ENCODE peak calls at places on chromosomes 1 and 21, in four cellular contexts. E, S, J and Y are unnamed samples.

GRCh38 chr1:7632126-7632525 is 139.0 kb upstream of the VAMP3 start:
- DNase-seq in E (no peak), S (no peak), J (no peak), Y (no peak)

GRCh38 chr1:176183618-176184017 is 23.5 kb downstream of the COP1 start:
- DNase-seq in E (no peak), S (no peak), J (no peak), Y (no peak)

GRCh38 chr1:27872802-27873665 is 690 bp downstream of the THEMIS2 start:
- DNase-seq in E (peak; percentile 65), S (no peak), J (no peak), Y (peak; percentile 30)

GRCh38 chr1:68120136-68120791 is 69.8 kb upstream of the DIRAS3 start:
- DNase-seq in E (peak; percentile 66), S (peak; percentile 24), J (peak; percentile 60), Y (peak; percentile 77)

GRCh38 chr1:93251966-93252365 is 71.4 kb downstream of the CCDC18 start:
- DNase-seq in E (no peak), S (no peak), J (no peak), Y (no peak)

GRCh38 chr21:27734146-27734545 is 767.3 kb upstream of the ADAMTS5 start:
- DNase-seq in E (no peak), S (no peak), J (no peak), Y (no peak)

GRCh38 chr1:112296908-112297307 is 99.1 kb upstream of the CTTNBP2NL start:
- DNase-seq in E (no peak), S (no peak), J (no peak), Y (no peak)

GRCh38 chr1:94327001-94327685 is 89.8 kb upstream of the ARHGAP29 start:
- DNase-seq in E (no peak), S (no peak), J (no peak), Y (peak; percentile 45)

GRCh38 chr1:155968670-155969069 is 9.7 kb downstream of the ARHGEF2 start:
- DNase-seq in E (no peak), S (no peak), J (no peak), Y (no peak)

GRCh38 chr1:165632491-165632890 is 1.5 kb downstream of the MGST3 start:
- DNase-seq in E (no peak), S (no peak), J (no peak), Y (no peak)

GRCh38 chr1:15748690-15749398 is 6.5 kb downstream of the TMEM82 start:
- DNase-seq in E (no peak), S (no peak), J (no peak), Y (no peak)

GRCh38 chr1:116306837-116307442 is 66.1 kb upstream of the ATP1A1 start:
- DNase-seq in E (no peak), S (no peak), J (peak; percentile 52), Y (no peak)

GRCh38 chr1:185265314-185265713 is 51.7 kb downstream of the IVNS1ABP start:
- DNase-seq in E (no peak), S (no peak), J (no peak), Y (no peak)

GRCh38 chr1:60874703-60875102 is 207.7 kb upstream of the NFIA start:
- DNase-seq in E (no peak), S (no peak), J (no peak), Y (no peak)

GRCh38 chr1:201395936-201396335 is 3.2 kb downstream of the LAD1 start:
- DNase-seq in E (no peak), S (no peak), J (no peak), Y (no peak)

GRCh38 chr1:228365321-228366061 is 41.1 kb downstream of the TRIM11 start:
- DNase-seq in E (no peak), S (no peak), J (no peak), Y (no peak)

GRCh38 chr1:196608401-196609113 is at the start of gene KCNT2:
- DNase-seq in E (peak; percentile 13), S (no peak), J (no peak), Y (peak; percentile 79)

GRCh38 chr1:31483012-31483946 is 70.3 kb downstream of the SERINC2 start:
- DNase-seq in E (no peak), S (peak; percentile 58), J (no peak), Y (no peak)

GRCh38 chr1:15154480-15155036 is 1.0 kb downstream of the TMEM51 start:
- DNase-seq in E (peak; percentile 63), S (no peak), J (no peak), Y (peak; percentile 30)

GRCh38 chr1:231240531-231240882 is 505 bp upstream of the GNPAT start:
- DNase-seq in E (no peak), S (no peak), J (no peak), Y (peak; percentile 34)

GRCh38 chr1:74470936-74471335 is 41.5 kb downstream of the LRRC53 start:
- DNase-seq in E (no peak), S (no peak), J (no peak), Y (no peak)

GRCh38 chr1:173258484-173259264 is 51.5 kb upstream of the TNFSF4 start:
- DNase-seq in E (no peak), S (no peak), J (no peak), Y (no peak)

GRCh38 chr1:213389061-213389581 is 338.1 kb downstream of the RPS6KC1 start:
- DNase-seq in E (no peak), S (no peak), J (no peak), Y (no peak)

GRCh38 chr1:154433161-154433681 is 28.1 kb downstream of the IL6R start:
- DNase-seq in E (no peak), S (no peak), J (no peak), Y (no peak)

GRCh38 chr1:107479865-107480264 is 339.0 kb downstream of the NTNG1 start:
- DNase-seq in E (no peak), S (no peak), J (no peak), Y (no peak)

GRCh38 chr1:15418811-15419515 is 9.3 kb downstream of the EFHD2 start:
- DNase-seq in E (no peak), S (no peak), J (no peak), Y (no peak)

GRCh38 chr1:27536767-27537166 is 46.8 kb upstream of the WASF2 start:
- DNase-seq in E (no peak), S (no peak), J (no peak), Y (peak; percentile 53)

GRCh38 chr1:150537732-150538684 is 11.2 kb upstream of the ADAMTSL4 start:
- DNase-seq in E (no peak), S (no peak), J (no peak), Y (no peak)

GRCh38 chr1:207194197-207194596 is 90.2 kb downstream of the C4BPA start:
- DNase-seq in E (no peak), S (no peak), J (no peak), Y (no peak)

GRCh38 chr1:165827199-165828102 is at the start of gene UCK2:
- DNase-seq in E (peak; percentile 89), S (no peak), J (peak; percentile 71), Y (peak; percentile 89)

GRCh38 chr1:164821648-164822047 is 262.7 kb downstream of the PBX1 start:
- DNase-seq in E (no peak), S (no peak), J (no peak), Y (no peak)

GRCh38 chr21:17128132-17128531 is 384.7 kb upstream of the CXADR start:
- DNase-seq in E (no peak), S (no peak), J (no peak), Y (no peak)

GRCh38 chr1:24501371-24502167 is 1.1 kb upstream of the RCAN3 start:
- DNase-seq in E (no peak), S (no peak), J (no peak), Y (no peak)
- TF ChIP-seq SP1 in E (no peak), S (no peak), J (no peak), Y (no peak)

DNA sequence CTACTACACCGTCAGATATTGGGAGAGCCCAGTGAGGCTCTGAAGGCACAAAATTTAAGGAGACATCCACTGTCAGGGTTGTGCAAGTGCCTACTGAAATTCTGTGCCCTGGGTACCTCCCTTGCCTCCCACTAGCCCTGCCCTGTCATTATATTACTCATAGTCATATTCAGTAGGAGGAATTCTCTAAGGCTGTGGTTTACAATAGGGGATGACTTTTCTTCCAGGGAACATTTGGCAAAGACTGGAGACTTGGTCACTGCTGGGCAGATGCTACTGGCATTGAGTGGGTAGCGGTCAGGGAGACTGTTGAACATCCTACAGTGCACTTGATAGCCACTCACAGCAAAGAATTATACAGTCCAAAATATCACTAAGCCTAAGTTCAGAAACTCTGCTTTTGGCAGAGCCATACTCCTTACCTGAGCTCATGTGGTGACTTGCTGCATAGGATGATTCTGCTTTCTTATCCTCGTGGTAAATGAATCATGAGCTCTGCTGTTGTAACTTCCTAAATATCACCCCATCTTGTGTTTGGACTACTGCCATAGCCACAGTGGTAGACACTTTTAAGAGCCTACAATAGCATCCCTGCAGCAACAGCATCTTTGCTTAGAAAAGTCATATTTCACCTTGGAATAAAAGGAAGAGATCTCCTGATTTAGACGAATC is 563.4 kb upstream of the PLXNA2 start:
- DNase-seq in E (no peak), S (no peak), J (no peak), Y (no peak)
- TF ChIP-seq FOXK2 in E (no peak), S (no peak), J (no peak), Y (no peak)

GRCh38 chr1:53696578-53696977 is 42.4 kb downstream of the GLIS1 start:
- DNase-seq in E (no peak), S (no peak), J (no peak), Y (no peak)

GRCh38 chr1:53694718-53695091 is 44.3 kb downstream of the GLIS1 start:
- DNase-seq in E (no peak), S (no peak), J (no peak), Y (no peak)

GRCh38 chr1:53698381-53698980 is 40.5 kb downstream of the GLIS1 start:
- DNase-seq in E (no peak), S (no peak), J (no peak), Y (no peak)

GRCh38 chr1:53697671-53698380 is 41.1 kb downstream of the GLIS1 start:
- DNase-seq in E (no peak), S (no peak), J (no peak), Y (no peak)

DNA sequence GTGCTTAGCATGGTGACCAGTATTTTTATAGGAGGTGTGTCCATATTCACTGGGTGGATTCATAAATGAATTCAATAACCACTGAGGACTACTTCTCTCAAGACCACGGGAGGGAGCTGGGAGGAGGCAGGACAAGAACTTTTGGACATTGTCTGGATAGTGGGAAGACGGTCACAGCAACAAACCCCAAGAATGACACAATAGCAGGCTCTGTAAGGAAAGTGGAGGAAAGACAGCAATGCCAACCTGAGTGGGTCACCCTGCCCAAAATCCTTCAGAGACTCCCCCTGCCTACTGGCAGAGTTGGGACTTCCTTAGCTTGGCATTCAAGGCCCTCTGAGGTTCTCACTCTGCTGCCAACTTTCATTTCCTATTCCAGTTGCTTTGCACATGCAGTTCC is 42.0 kb downstream of the GLIS1 start:
- DNase-seq in E (no peak), S (no peak), J (no peak), Y (no peak)
- TF ChIP-seq SP1 in E (no peak), S (no peak), J (no peak), Y (no peak)

GRCh38 chr1:203405703-203406430 is 54.9 kb upstream of the FMOD start:
- DNase-seq in E (no peak), S (no peak), J (no peak), Y (no peak)

GRCh38 chr1:203406446-203407045 is 55.6 kb upstream of the FMOD start:
- DNase-seq in E (no peak), S (no peak), J (no peak), Y (no peak)

GRCh38 chr1:203404546-203404945 is 53.6 kb upstream of the FMOD start:
- DNase-seq in E (no peak), S (no peak), J (no peak), Y (no peak)

GRCh38 chr1:203408485-203409229 is 57.7 kb upstream of the FMOD start:
- DNase-seq in E (no peak), S (no peak), J (no peak), Y (no peak)

DNA sequence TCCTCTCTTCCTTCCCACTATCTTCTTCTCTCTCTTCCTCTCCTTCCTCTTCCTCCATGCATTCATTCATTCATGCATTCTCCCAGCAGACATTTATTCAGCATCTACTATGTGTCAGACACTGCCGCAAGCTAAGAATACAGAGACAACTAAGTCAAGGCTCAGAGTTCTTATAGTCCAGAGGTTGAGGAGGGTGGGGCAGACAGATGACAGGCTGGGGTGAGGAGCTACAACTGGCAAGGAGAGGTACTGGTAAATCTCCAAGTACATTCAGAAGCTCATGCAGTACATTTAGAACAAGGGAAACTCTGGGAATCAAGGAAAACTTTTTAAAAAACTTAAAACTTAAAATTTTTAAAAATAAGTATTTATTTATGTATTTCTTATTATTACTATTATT is 56.4 kb upstream of the FMOD start:
- DNase-seq in E (no peak), S (no peak), J (no peak), Y (no peak)
- TF ChIP-seq FOXK2 in E (no peak), S (no peak), J (no peak), Y (no peak)